ENCODE peak calls at places on chromosomes 7 and 10, in nine cellular contexts. K is suprapubic skin, A is NB4, Z is type B pancreatic cell, I is A549, D is fibroblast of pulmonary artery, E is HCT116, N is MCF 10A, J is left ventricle myocardium inferior. G is an unnamed sample.

GRCh38 chr10:99412100-99412499 is 18.3 kb downstream of the GOT1 start:
- DNase-seq in N (no peak), I (no peak), D (no peak), E (no peak), J (no peak), A (no peak), K (no peak), Z (no peak), G (no peak)

GRCh38 chr10:69645751-69646687 is 16.0 kb downstream of the FAM241B start:
- DNase-seq in K (peak), N (no peak), D (no peak), J (no peak), E (no peak), Z (no peak), A (no peak), I (no peak), G (no peak)

GRCh38 chr7:152761116-152761748 is 1.7 kb downstream of the ACTR3B start:
- DNase-seq in K (no peak), Z (no peak), N (peak), I (no peak), E (no peak), J (no peak), D (no peak), A (no peak), G (peak)

GRCh38 chr7:99029481-99030144 is 114.3 kb downstream of the SMURF1 start:
- DNase-seq in N (no peak), A (no peak), J (no peak), I (no peak), K (no peak), D (peak), E (no peak), Z (no peak), G (no peak)

GRCh38 chr10:133467286-133467911 is 13.7 kb downstream of the SCART1 start:
- DNase-seq in A (no peak), I (no peak), Z (no peak), E (no peak), J (no peak), N (no peak), K (peak), D (no peak), G (no peak)

GRCh38 chr7:70612811-70613210 is 519.1 kb upstream of the GALNT17 start:
- DNase-seq in A (no peak), J (no peak), I (no peak), E (no peak), D (no peak), N (no peak), Z (no peak), K (no peak), G (no peak)

GRCh38 chr7:7821517-7821916 is 103.1 kb upstream of the RPA3 start:
- DNase-seq in A (no peak), E (no peak), K (no peak), N (no peak), D (no peak), I (no peak), Z (no peak), J (no peak), G (no peak)

GRCh38 chr10:34585422-34586115 is 229.5 kb downstream of the PARD3 start:
- DNase-seq in N (no peak), E (no peak), K (no peak), A (no peak), J (no peak), I (no peak), D (no peak), Z (no peak), G (no peak)

GRCh38 chr10:64547168-64547567 is 1026.0 kb downstream of the REEP3 start:
- DNase-seq in J (no peak), N (no peak), Z (no peak), D (no peak), I (no peak), K (no peak), E (no peak), A (no peak), G (no peak)

GRCh38 chr7:151794508-151795167 is 82.3 kb downstream of the PRKAG2 start:
- DNase-seq in J (peak), N (peak), E (no peak), K (no peak), A (no peak), D (no peak), I (no peak), Z (no peak), G (no peak)

GRCh38 chr7:124250297-124251034 is 217.6 kb upstream of the TMEM229A start:
- DNase-seq in A (no peak), K (no peak), J (no peak), D (no peak), Z (no peak), I (no peak), N (no peak), E (no peak), G (no peak)

GRCh38 chr10:93138113-93138870 is 64.6 kb downstream of the CYP26A1 start:
- DNase-seq in D (no peak), I (no peak), K (no peak), A (no peak), Z (no peak), J (no peak), N (peak), E (no peak), G (no peak)

GRCh38 chr7:129540340-129540739 is 38.0 kb downstream of the SMKR1 start:
- DNase-seq in K (no peak), J (no peak), I (no peak), N (no peak), A (no peak), D (no peak), E (no peak), Z (no peak), G (no peak)

GRCh38 chr7:18590744-18591340 is 95.3 kb downstream of the HDAC9 start:
- DNase-seq in I (peak), K (no peak), N (peak), J (no peak), A (peak), E (peak), D (peak), Z (no peak), G (no peak)

GRCh38 chr7:43721193-43721806 is 8.0 kb downstream of the COA1 start:
- DNase-seq in N (peak), D (peak), A (peak), Z (no peak), K (no peak), J (no peak), I (peak), E (no peak), G (peak)
- TF ChIP-seq CTCF in N (peak), D (peak), A (peak), Z (peak), K (peak), J (peak), I (peak), E (peak), G (peak)

GRCh38 chr10:91163709-91164474 is 56.6 kb upstream of the PCGF5 start:
- DNase-seq in K (peak), J (peak), I (peak), A (peak), Z (no peak), D (peak), E (peak), N (peak), G (peak)
- TF ChIP-seq CTCF in K (peak), J (no peak), I (no peak), A (no peak), Z (no peak), D (no peak), E (no peak), N (no peak), G (peak)

GRCh38 chr10:124791378-124792348 is at the start of gene EEF1AKMT2:
- DNase-seq in D (peak), N (peak), I (peak), Z (peak), K (peak), A (peak), E (peak), J (peak), G (peak)
- TF ChIP-seq CTCF in D (no peak), N (peak), I (peak), Z (peak), K (peak), A (no peak), E (no peak), J (peak), G (peak)

GRCh38 chr10:100930368-100930767 is 17.6 kb downstream of the SLF2 start:
- DNase-seq in Z (no peak), E (no peak), I (peak), A (no peak), J (no peak), K (no peak), N (no peak), D (peak), G (no peak)
- TF ChIP-seq CTCF in Z (peak), E (no peak), I (no peak), A (no peak), J (no peak), K (no peak), N (no peak), D (peak), G (no peak)

GRCh38 chr7:74656911-74657691 is 417 bp upstream of the GTF2I start:
- DNase-seq in K (peak), N (peak), D (peak), E (peak), A (peak), J (peak), Z (peak), I (peak), G (peak)
- TF ChIP-seq CTCF in K (peak), N (peak), D (no peak), E (no peak), A (no peak), J (peak), Z (no peak), I (no peak), G (peak)

G was measured in GM13977.